ENCODE peak calls at places on chromosomes 13 and 19, in seven cellular contexts. K, G, R, S, Y, W and N are unnamed samples.

GRCh38 chr19:28504727-28505126 is 708.2 kb downstream of the UQCRFS1 start:
- DNase-seq in K (no peak), G (no peak), R (no peak), S (no peak), Y (no peak), W (no peak), N (no peak)

GRCh38 chr19:18900700-18901502 is 4.9 kb upstream of the CERS1 start:
- DNase-seq in K (no peak), G (no peak), R (no peak), S (no peak), Y (no peak), W (no peak), N (no peak)

GRCh38 chr13:33742321-33742720 is 75.6 kb upstream of the RFC3 start:
- DNase-seq in K (no peak), G (no peak), R (no peak), S (no peak), Y (no peak), W (no peak), N (no peak)

GRCh38 chr13:114115796-114116195 is 16.6 kb downstream of the RASA3 start:
- DNase-seq in K (no peak), G (no peak), R (no peak), S (peak; percentile 29), Y (no peak), W (no peak), N (peak; percentile 12)

GRCh38 chr19:49746206-49746958 is 16.7 kb downstream of the TSKS start:
- DNase-seq in K (no peak), G (peak; percentile 49), R (peak; percentile 49), S (peak; percentile 69), Y (no peak), W (no peak), N (no peak)

GRCh38 chr19:2785244-2786000 is at the start of gene THOP1:
- DNase-seq in K (peak; percentile 97), G (peak; percentile 99), R (peak; percentile 99), S (peak; percentile 99), Y (peak; percentile 98), W (peak; percentile 100), N (peak; percentile 99)

GRCh38 chr19:13039211-13039789 is 44.0 kb downstream of the NFIX start:
- DNase-seq in K (no peak), G (no peak), R (no peak), S (no peak), Y (no peak), W (no peak), N (peak; percentile 5)

GRCh38 chr13:36630181-36630806 is 43.5 kb upstream of the SERTM1 start:
- DNase-seq in K (no peak), G (no peak), R (no peak), S (no peak), Y (no peak), W (no peak), N (no peak)

GRCh38 chr13:110400786-110401533 is 93.9 kb downstream of the COL4A2 start:
- DNase-seq in K (no peak), G (peak; percentile 69), R (no peak), S (no peak), Y (no peak), W (no peak), N (no peak)

GRCh38 chr13:37040789-37041188 is 18.7 kb downstream of the SUPT20H start:
- DNase-seq in K (no peak), G (no peak), R (no peak), S (no peak), Y (no peak), W (no peak), N (no peak)

GRCh38 chr13:30863231-30863630 is 42.8 kb upstream of the MEDAG start:
- DNase-seq in K (no peak), G (no peak), R (no peak), S (no peak), Y (no peak), W (no peak), N (no peak)

GRCh38 chr19:875265-875879 is 15.9 kb downstream of the CFD start:
- DNase-seq in K (no peak), G (no peak), R (no peak), S (no peak), Y (no peak), W (no peak), N (no peak)

GRCh38 chr19:49749055-49749716 is 13.9 kb downstream of the TSKS start:
- DNase-seq in K (no peak), G (peak; percentile 50), R (no peak), S (no peak), Y (no peak), W (no peak), N (no peak)

GRCh38 chr13:44713793-44714469 is 137.8 kb upstream of the TSC22D1 start:
- DNase-seq in K (no peak), G (peak; percentile 97), R (no peak), S (no peak), Y (no peak), W (peak; percentile 93), N (no peak)

GRCh38 chr19:45985321-45985720 is 9.9 kb upstream of the CCDC61 start:
- DNase-seq in K (no peak), G (no peak), R (no peak), S (no peak), Y (no peak), W (no peak), N (no peak)

GRCh38 chr13:79642596-79642995 is 161.6 kb downstream of the NDFIP2 start:
- DNase-seq in K (peak; percentile 16), G (no peak), R (no peak), S (no peak), Y (no peak), W (no peak), N (no peak)

GRCh38 chr13:112986470-112986869 is 17.5 kb downstream of the MCF2L start:
- DNase-seq in K (no peak), G (no peak), R (no peak), S (no peak), Y (no peak), W (no peak), N (no peak)

GRCh38 chr13:43804461-43805070 is 17.8 kb upstream of the ENOX1 start:
- DNase-seq in K (peak; percentile 67), G (peak; percentile 78), R (peak; percentile 32), S (no peak), Y (peak; percentile 74), W (peak; percentile 62), N (no peak)

GRCh38 chr19:56144396-56144795 is 3.3 kb downstream of the ZNF444 start:
- DNase-seq in K (no peak), G (no peak), R (no peak), S (no peak), Y (no peak), W (no peak), N (no peak)

GRCh38 chr19:53511933-53512374 is 26.0 kb upstream of the ZNF331 start:
- DNase-seq in K (peak; percentile 63), G (peak; percentile 77), R (peak; percentile 18), S (peak; percentile 45), Y (no peak), W (peak; percentile 49), N (peak; percentile 52)